ENCODE peak calls at places on chromosomes 11 and 22, in nine cellular contexts. One of them, this sample, is unnamed. For H3K27me3 and H3K9me2, the result is how much of the 10 kb centered on the place peaks cover.

GRCh38 chr11:76329084-76329648 is 51.8 kb downstream of the THAP12 start:
- DNase-seq in hepatocyte: peak
- DNase-seq in MM.1S: no peak
- DNase-seq in HCT116: peak
- DNase-seq in GM23248: no peak
- DNase-seq in Karpas-422: no peak
- DNase-seq in SK-N-SH: no peak
- DNase-seq in PC-9: no peak
- DNase-seq in GM23338: peak
- DNase-seq in this sample: no peak

GRCh38 chr22:17922925-17923898 is 101.1 kb downstream of the MICAL3 start:
- DNase-seq in HCT116: no peak
- DNase-seq in PC-9: peak
- DNase-seq in GM23338: no peak
- DNase-seq in GM23248: peak
- DNase-seq in SK-N-SH: no peak
- DNase-seq in hepatocyte: no peak
- DNase-seq in Karpas-422: no peak
- DNase-seq in MM.1S: no peak
- DNase-seq in this sample: peak

GRCh38 chr22:34781676-34782075 is 284.3 kb upstream of the ISX start:
- DNase-seq in MM.1S: no peak
- DNase-seq in SK-N-SH: no peak
- DNase-seq in Karpas-422: no peak
- DNase-seq in hepatocyte: no peak
- DNase-seq in PC-9: no peak
- DNase-seq in GM23338: no peak
- DNase-seq in HCT116: no peak
- DNase-seq in GM23248: no peak
- DNase-seq in this sample: no peak

GRCh38 chr11:74237541-74237940 is 66.5 kb downstream of the PPME1 start:
- DNase-seq in hepatocyte: no peak
- DNase-seq in MM.1S: no peak
- DNase-seq in Karpas-422: no peak
- DNase-seq in GM23248: no peak
- DNase-seq in GM23338: no peak
- DNase-seq in PC-9: no peak
- DNase-seq in SK-N-SH: no peak
- DNase-seq in HCT116: no peak
- DNase-seq in this sample: no peak

GRCh38 chr11:16936643-16937042 is 77.6 kb downstream of the PLEKHA7 start:
- DNase-seq in MM.1S: no peak
- DNase-seq in GM23338: no peak
- DNase-seq in SK-N-SH: no peak
- DNase-seq in hepatocyte: peak
- DNase-seq in PC-9: no peak
- DNase-seq in GM23248: no peak
- DNase-seq in HCT116: no peak
- DNase-seq in Karpas-422: no peak
- DNase-seq in this sample: no peak

GRCh38 chr11:114149689-114150407 is 90.3 kb downstream of the ZBTB16 start:
- DNase-seq in MM.1S: no peak
- DNase-seq in HCT116: no peak
- DNase-seq in GM23248: peak
- DNase-seq in PC-9: no peak
- DNase-seq in hepatocyte: no peak
- DNase-seq in Karpas-422: no peak
- DNase-seq in SK-N-SH: no peak
- DNase-seq in GM23338: no peak
- DNase-seq in this sample: no peak

GRCh38 chr11:72379384-72380131 is 54.8 kb downstream of the CLPB start:
- DNase-seq in Karpas-422: no peak
- DNase-seq in PC-9: no peak
- DNase-seq in hepatocyte: no peak
- DNase-seq in SK-N-SH: no peak
- DNase-seq in HCT116: no peak
- DNase-seq in MM.1S: no peak
- DNase-seq in GM23338: no peak
- DNase-seq in GM23248: peak
- DNase-seq in this sample: no peak

GRCh38 chr22:46081036-46081830 is 69.1 kb upstream of the PPARA start:
- DNase-seq in SK-N-SH: no peak
- DNase-seq in MM.1S: no peak
- DNase-seq in hepatocyte: no peak
- DNase-seq in PC-9: no peak
- DNase-seq in Karpas-422: no peak
- DNase-seq in GM23248: peak
- DNase-seq in HCT116: no peak
- DNase-seq in GM23338: no peak
- DNase-seq in this sample: no peak

GRCh38 chr11:64096835-64097234 is 61.1 kb downstream of the FLRT1 start:
- DNase-seq in Karpas-422: no peak
- DNase-seq in hepatocyte: no peak
- DNase-seq in MM.1S: no peak
- DNase-seq in SK-N-SH: no peak
- DNase-seq in PC-9: no peak
- DNase-seq in HCT116: no peak
- DNase-seq in GM23248: no peak
- DNase-seq in GM23338: no peak
- DNase-seq in this sample: no peak

GRCh38 chr11:80346660-80347059 is 905.8 kb upstream of the TENM4 start:
- DNase-seq in hepatocyte: peak
- DNase-seq in Karpas-422: no peak
- DNase-seq in GM23338: no peak
- DNase-seq in GM23248: no peak
- DNase-seq in MM.1S: no peak
- DNase-seq in PC-9: no peak
- DNase-seq in SK-N-SH: no peak
- DNase-seq in HCT116: no peak
- DNase-seq in this sample: no peak

GRCh38 chr11:118170892-118171273 is 5.6 kb downstream of the SCN2B start:
- DNase-seq in Karpas-422: no peak
- DNase-seq in PC-9: no peak
- DNase-seq in GM23338: no peak
- DNase-seq in hepatocyte: no peak
- DNase-seq in HCT116: no peak
- DNase-seq in GM23248: no peak
- DNase-seq in SK-N-SH: no peak
- DNase-seq in MM.1S: no peak
- DNase-seq in this sample: no peak

GRCh38 chr11:95228081-95228859 is 2.7 kb downstream of the SESN3 start:
- DNase-seq in HCT116: no peak
- DNase-seq in MM.1S: no peak
- DNase-seq in GM23248: peak
- DNase-seq in PC-9: no peak
- DNase-seq in hepatocyte: no peak
- DNase-seq in Karpas-422: no peak
- DNase-seq in SK-N-SH: no peak
- DNase-seq in GM23338: no peak
- DNase-seq in this sample: peak

GRCh38 chr11:130634981-130635473 is 186.6 kb downstream of the ADAMTS15 start:
- DNase-seq in SK-N-SH: no peak
- DNase-seq in HCT116: no peak
- DNase-seq in GM23248: peak
- DNase-seq in MM.1S: no peak
- DNase-seq in hepatocyte: no peak
- DNase-seq in GM23338: no peak
- DNase-seq in Karpas-422: no peak
- DNase-seq in PC-9: peak
- DNase-seq in this sample: peak

GRCh38 chr11:76666408-76666807 is 4.1 kb downstream of the LRRC32 start:
- DNase-seq in HCT116: no peak
- DNase-seq in GM23338: peak
- DNase-seq in MM.1S: peak
- DNase-seq in GM23248: no peak
- DNase-seq in hepatocyte: no peak
- DNase-seq in PC-9: no peak
- DNase-seq in SK-N-SH: no peak
- DNase-seq in Karpas-422: no peak
- DNase-seq in this sample: no peak

GRCh38 chr11:75219869-75220268 is 20.7 kb upstream of the TPBGL start:
- DNase-seq in SK-N-SH: no peak
- DNase-seq in hepatocyte: no peak
- DNase-seq in HCT116: no peak
- DNase-seq in Karpas-422: no peak
- DNase-seq in GM23338: no peak
- DNase-seq in PC-9: no peak
- DNase-seq in GM23248: no peak
- DNase-seq in MM.1S: no peak
- DNase-seq in this sample: no peak

GRCh38 chr22:44963832-44964721 is 45.7 kb downstream of the PHF21B start:
- DNase-seq in GM23338: no peak
- DNase-seq in Karpas-422: no peak
- DNase-seq in GM23248: no peak
- DNase-seq in PC-9: no peak
- DNase-seq in HCT116: no peak
- DNase-seq in MM.1S: no peak
- DNase-seq in hepatocyte: no peak
- DNase-seq in SK-N-SH: peak
- DNase-seq in this sample: no peak

GRCh38 chr11:24585192-24585591 is 88.3 kb downstream of the LUZP2 start:
- DNase-seq in PC-9: no peak
- DNase-seq in GM23248: no peak
- DNase-seq in hepatocyte: no peak
- DNase-seq in GM23338: no peak
- DNase-seq in HCT116: no peak
- DNase-seq in Karpas-422: no peak
- DNase-seq in SK-N-SH: no peak
- DNase-seq in MM.1S: no peak
- DNase-seq in this sample: peak

GRCh38 chr11:1966531-1966930 is 19.4 kb downstream of the MRPL23 start:
- DNase-seq in GM23338: no peak
- DNase-seq in MM.1S: no peak
- DNase-seq in HCT116: no peak
- DNase-seq in SK-N-SH: no peak
- DNase-seq in GM23248: no peak
- DNase-seq in Karpas-422: no peak
- DNase-seq in hepatocyte: no peak
- DNase-seq in PC-9: no peak
- DNase-seq in this sample: no peak

GRCh38 chr11:120295110-120295509 is 30.0 kb upstream of the TLCD5 start:
- DNase-seq in GM23248: no peak
- DNase-seq in GM23338: no peak
- DNase-seq in PC-9: peak
- DNase-seq in SK-N-SH: peak
- DNase-seq in Karpas-422: no peak
- DNase-seq in HCT116: no peak
- DNase-seq in hepatocyte: no peak
- DNase-seq in MM.1S: no peak
- DNase-seq in this sample: no peak
- H3K27me3 ChIP-seq in GM23248: under half
- H3K27me3 ChIP-seq in GM23338: under half
- H3K27me3 ChIP-seq in PC-9: under half
- H3K27me3 ChIP-seq in SK-N-SH: under half
- H3K27me3 ChIP-seq in Karpas-422: under half
- H3K27me3 ChIP-seq in HCT116: under half
- H3K27me3 ChIP-seq in hepatocyte: under half
- H3K27me3 ChIP-seq in MM.1S: under half
- H3K27me3 ChIP-seq in this sample: half or more

GRCh38 chr22:26691377-26691716 is 34.0 kb downstream of the MIAT start:
- DNase-seq in Karpas-422: no peak
- DNase-seq in MM.1S: no peak
- DNase-seq in HCT116: no peak
- DNase-seq in SK-N-SH: no peak
- DNase-seq in GM23338: no peak
- DNase-seq in PC-9: no peak
- DNase-seq in hepatocyte: no peak
- DNase-seq in GM23248: no peak
- DNase-seq in this sample: no peak
- H3K9me2 ChIP-seq in Karpas-422: under half
- H3K9me2 ChIP-seq in MM.1S: under half
- H3K9me2 ChIP-seq in HCT116: under half
- H3K9me2 ChIP-seq in SK-N-SH: under half
- H3K9me2 ChIP-seq in GM23338: under half
- H3K9me2 ChIP-seq in PC-9: under half
- H3K9me2 ChIP-seq in hepatocyte: under half
- H3K9me2 ChIP-seq in GM23248: under half
- H3K9me2 ChIP-seq in this sample: under half

DNA sequence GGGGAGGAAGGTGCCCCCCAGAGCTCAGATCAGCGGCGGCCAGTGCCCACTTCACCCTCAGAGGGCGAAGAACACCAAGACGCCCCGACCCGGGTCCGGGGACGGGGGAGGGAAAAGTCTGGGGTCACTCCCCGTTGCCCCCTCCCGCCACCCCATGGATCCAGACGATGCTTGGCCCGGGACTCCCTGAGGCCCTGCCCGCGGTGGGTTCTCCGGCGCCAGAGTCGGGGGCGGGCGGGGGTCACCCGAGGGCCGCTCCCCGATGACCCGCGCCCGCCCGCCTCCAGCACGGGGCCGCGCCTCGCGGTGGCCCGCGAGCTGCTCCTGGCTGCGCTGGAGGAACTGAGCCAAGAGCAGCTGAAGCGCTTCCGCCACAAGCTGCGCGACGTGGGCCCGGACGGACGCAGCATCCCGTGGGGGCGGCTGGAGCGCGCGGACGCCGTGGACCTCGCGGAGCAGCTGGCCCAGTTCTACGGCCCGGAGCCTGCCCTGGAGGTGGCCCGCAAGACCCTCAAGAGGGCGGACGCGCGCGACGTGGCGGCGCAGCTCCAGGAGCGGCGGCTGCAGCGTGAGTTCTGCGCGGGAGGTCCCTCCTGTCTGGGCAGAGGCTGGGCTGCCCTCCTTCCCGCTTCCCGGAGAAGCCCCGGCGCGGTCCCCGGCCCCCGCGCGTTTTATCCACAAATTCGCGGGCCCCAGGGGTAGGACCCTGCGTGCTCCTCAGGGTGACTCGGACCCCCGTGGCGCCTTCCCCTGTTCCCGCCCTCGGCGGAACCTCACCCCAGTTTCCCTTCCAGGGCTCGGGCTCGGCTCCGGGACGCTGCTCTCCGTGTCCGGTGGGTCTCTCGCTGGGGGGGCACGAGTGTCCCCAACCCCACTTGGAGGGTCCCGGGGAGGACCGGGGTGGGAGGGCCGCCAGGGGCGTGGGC is 1.1 kb downstream of the NLRP6 start:
- DNase-seq in MM.1S: no peak
- DNase-seq in GM23248: no peak
- DNase-seq in HCT116: no peak
- DNase-seq in Karpas-422: no peak
- DNase-seq in hepatocyte: no peak
- DNase-seq in GM23338: no peak
- DNase-seq in SK-N-SH: peak
- DNase-seq in PC-9: no peak
- DNase-seq in this sample: no peak
- H3K27me3 ChIP-seq in MM.1S: under half
- H3K27me3 ChIP-seq in GM23248: half or more
- H3K27me3 ChIP-seq in HCT116: under half
- H3K27me3 ChIP-seq in Karpas-422: under half
- H3K27me3 ChIP-seq in hepatocyte: under half
- H3K27me3 ChIP-seq in GM23338: half or more
- H3K27me3 ChIP-seq in SK-N-SH: half or more
- H3K27me3 ChIP-seq in PC-9: under half
- H3K27me3 ChIP-seq in this sample: under half

DNA sequence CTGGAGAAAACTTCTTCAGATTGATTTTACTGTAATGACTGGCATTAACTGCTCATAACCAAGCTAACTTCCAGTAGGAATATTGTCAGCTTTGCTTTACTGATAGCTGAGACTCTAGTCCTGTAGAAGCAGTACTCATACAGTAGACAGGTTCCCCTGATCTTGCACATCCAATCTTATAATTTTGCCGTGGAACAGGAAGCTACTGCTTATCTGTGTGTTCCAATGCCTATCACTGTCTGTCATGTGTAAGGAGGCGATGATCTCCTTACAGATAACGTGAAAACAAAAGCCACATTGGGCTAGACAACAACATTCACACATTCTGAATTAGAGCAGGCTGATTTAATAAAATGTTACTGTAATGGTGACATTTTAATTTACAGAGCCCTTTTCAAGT is 13.2 kb downstream of the HSD17B12 start:
- DNase-seq in GM23248: no peak
- DNase-seq in MM.1S: no peak
- DNase-seq in hepatocyte: no peak
- DNase-seq in SK-N-SH: no peak
- DNase-seq in PC-9: no peak
- DNase-seq in GM23338: no peak
- DNase-seq in Karpas-422: peak
- DNase-seq in HCT116: no peak
- DNase-seq in this sample: no peak
- H3K9me2 ChIP-seq in GM23248: under half
- H3K9me2 ChIP-seq in MM.1S: under half
- H3K9me2 ChIP-seq in hepatocyte: under half
- H3K9me2 ChIP-seq in SK-N-SH: under half
- H3K9me2 ChIP-seq in PC-9: under half
- H3K9me2 ChIP-seq in GM23338: under half
- H3K9me2 ChIP-seq in Karpas-422: under half
- H3K9me2 ChIP-seq in HCT116: under half
- H3K9me2 ChIP-seq in this sample: under half

This sample was measured in PC-3.